ENCODE peak calls at places on chromosomes 13 and 19, in nine cellular contexts. O, E, R, H, G, T, J, X and L are unnamed samples.

GRCh38 chr13:111602874-111603273 is 282.4 kb downstream of the TEX29 start:
- DNase-seq in X (no peak), R (no peak), H (no peak), O (no peak), E (no peak), T (no peak), J (no peak), G (no peak), L (no peak)

GRCh38 chr19:53942001-53942786 is 20.5 kb upstream of the CACNG8 start:
- DNase-seq in X (no peak), E (no peak), R (no peak), J (no peak), H (no peak), G (no peak), T (no peak), O (no peak), L (no peak)

GRCh38 chr13:76889254-76889653 is 3.0 kb upstream of the KCTD12 start:
- DNase-seq in T (no peak), O (no peak), X (no peak), H (no peak), E (no peak), R (no peak), J (no peak), G (no peak), L (no peak)

GRCh38 chr13:81051873-81052272 is 710.9 kb upstream of the SPRY2 start:
- DNase-seq in X (no peak), O (no peak), T (peak), E (no peak), G (no peak), J (no peak), R (no peak), H (no peak), L (no peak)

GRCh38 chr19:19258589-19259338 is 14.3 kb downstream of the TM6SF2 start:
- DNase-seq in H (no peak), G (no peak), T (no peak), R (no peak), E (no peak), X (no peak), J (no peak), O (no peak), L (no peak)

GRCh38 chr13:97627566-97627965 is 193.6 kb downstream of the RAP2A start:
- DNase-seq in O (peak), J (no peak), R (no peak), E (no peak), T (peak), X (peak), G (no peak), H (peak), L (no peak)

GRCh38 chr19:29712744-29713516 is 2.1 kb downstream of the C19orf12 start:
- DNase-seq in H (no peak), T (no peak), O (no peak), X (no peak), E (no peak), J (no peak), G (no peak), R (no peak), L (no peak)

GRCh38 chr13:108929532-108929931 is 300.1 kb downstream of the MYO16 start:
- DNase-seq in X (no peak), J (no peak), T (peak), G (no peak), E (no peak), O (no peak), H (peak), R (no peak), L (no peak)

GRCh38 chr19:6076675-6077463 is 33.4 kb downstream of the RFX2 start:
- DNase-seq in X (peak), G (no peak), O (no peak), E (peak), J (no peak), R (no peak), T (peak), H (peak), L (no peak)

GRCh38 chr13:37361608-37362007 is 237.0 kb downstream of the POSTN start:
- DNase-seq in G (no peak), R (no peak), J (no peak), E (no peak), O (no peak), T (no peak), H (no peak), X (no peak), L (no peak)

GRCh38 chr19:17555480-17555928 is at the start of gene COLGALT1:
- DNase-seq in G (peak), T (peak), E (peak), H (peak), O (peak), X (peak), J (peak), R (peak), L (peak)

GRCh38 chr19:17557461-17557860 is 2.0 kb downstream of the COLGALT1 start:
- DNase-seq in X (no peak), T (no peak), J (no peak), H (peak), G (no peak), R (no peak), O (no peak), E (no peak), L (peak)

GRCh38 chr19:17556995-17557394 is 1.5 kb downstream of the COLGALT1 start:
- DNase-seq in G (no peak), R (no peak), J (no peak), T (no peak), X (no peak), E (no peak), O (no peak), H (no peak), L (no peak)

GRCh38 chr19:17554968-17555479 is 425 bp upstream of the COLGALT1 start:
- DNase-seq in G (no peak), R (no peak), H (no peak), O (no peak), X (no peak), E (no peak), J (no peak), T (no peak), L (no peak)

GRCh38 chr19:17555929-17556813 is 722 bp downstream of the COLGALT1 start:
- DNase-seq in E (no peak), J (peak), R (peak), T (peak), G (peak), H (peak), O (peak), X (no peak), L (peak)
- TF ChIP-seq CTCF in E (no peak), J (no peak), R (no peak), T (no peak), G (no peak), H (no peak), O (no peak), X (no peak), L (no peak)

GRCh38 chr19:40690050-40690698 is at the start of gene NUMBL:
- DNase-seq in T (no peak), O (no peak), J (no peak), R (no peak), G (no peak), H (no peak), E (no peak), X (no peak), L (no peak)

GRCh38 chr19:40693150-40693788 is 2.8 kb upstream of the NUMBL start:
- DNase-seq in H (no peak), J (no peak), O (no peak), E (no peak), X (no peak), R (no peak), T (no peak), G (no peak), L (no peak)

GRCh38 chr19:40692212-40692551 is 1.7 kb upstream of the NUMBL start:
- DNase-seq in H (no peak), X (no peak), R (no peak), O (no peak), T (no peak), E (no peak), J (no peak), G (no peak), L (no peak)

GRCh38 chr19:40690699-40691420 is 409 bp upstream of the NUMBL start:
- DNase-seq in E (peak), G (peak), O (peak), H (peak), R (peak), X (no peak), J (peak), T (peak), L (peak)

DNA sequence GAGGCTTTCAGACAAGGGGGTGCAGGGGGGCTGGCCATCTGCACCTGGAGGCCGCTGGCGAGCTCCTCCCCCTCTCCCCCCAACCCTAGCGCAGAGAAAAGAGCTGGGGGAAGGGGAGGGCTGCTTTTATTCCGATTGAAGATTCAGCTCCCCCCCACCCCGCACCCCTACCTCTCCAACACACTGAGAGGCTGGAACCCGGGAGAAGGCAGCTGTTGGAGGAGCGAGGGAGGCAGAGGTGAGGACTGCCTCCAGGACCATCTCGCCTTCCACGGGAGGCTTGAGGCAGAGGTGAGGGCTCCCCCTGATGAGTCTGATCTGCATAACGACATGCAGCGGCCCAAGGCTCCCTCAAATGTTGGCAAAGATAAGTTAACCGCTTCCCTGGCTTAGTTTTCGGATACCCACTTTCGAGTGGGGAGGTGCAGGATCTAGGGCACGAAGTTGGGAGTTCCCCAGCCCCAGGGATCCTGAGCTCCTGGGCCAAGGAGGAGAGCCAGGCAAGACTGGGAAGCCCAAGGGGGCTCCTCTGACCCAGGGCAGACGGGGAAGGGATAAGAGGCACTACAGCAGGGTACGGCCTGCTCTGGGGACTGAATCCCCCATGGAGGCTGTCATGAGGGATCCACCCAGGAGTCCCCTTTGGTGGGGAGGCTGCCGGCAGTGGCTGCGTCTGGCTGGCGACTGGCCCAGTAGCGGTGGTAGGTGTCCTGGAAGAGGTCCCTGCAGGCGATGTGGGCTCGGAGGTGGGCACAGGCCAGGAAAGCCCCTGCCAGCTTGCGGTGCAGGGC is 1.2 kb upstream of the NUMBL start:
- DNase-seq in G (no peak), H (no peak), J (no peak), T (peak), R (no peak), X (no peak), O (no peak), E (no peak), L (no peak)
- H3K4me3 ChIP-seq in G (peak), H (no peak), J (no peak), T (no peak), R (peak), X (no peak), O (peak), E (peak), L (no peak)

DNA sequence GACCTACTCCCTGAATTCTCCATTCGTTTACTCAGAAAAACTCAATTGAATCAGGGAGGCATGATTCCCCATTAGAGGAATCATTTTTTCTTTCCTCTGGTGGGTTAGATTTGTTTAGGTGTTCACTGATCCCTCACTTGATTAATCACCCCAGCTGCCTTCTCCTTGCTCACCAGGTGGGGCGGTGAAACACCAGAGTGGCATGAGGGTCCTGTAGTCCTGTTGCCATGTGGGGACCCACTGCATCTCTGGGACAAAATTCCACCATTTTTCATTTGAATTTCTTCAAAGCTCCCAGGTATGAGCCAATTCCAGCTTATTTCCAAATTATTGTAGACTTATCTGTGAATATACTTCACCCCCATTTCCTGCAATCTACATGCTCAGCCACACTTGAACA is 462.7 kb upstream of the ZNF507 start:
- DNase-seq in T (no peak), E (no peak), X (no peak), J (no peak), G (no peak), R (no peak), H (no peak), O (no peak), L (no peak)
- TF ChIP-seq CTCF in T (no peak), E (no peak), X (no peak), J (no peak), G (no peak), R (no peak), H (no peak), O (no peak), L (no peak)

DNA sequence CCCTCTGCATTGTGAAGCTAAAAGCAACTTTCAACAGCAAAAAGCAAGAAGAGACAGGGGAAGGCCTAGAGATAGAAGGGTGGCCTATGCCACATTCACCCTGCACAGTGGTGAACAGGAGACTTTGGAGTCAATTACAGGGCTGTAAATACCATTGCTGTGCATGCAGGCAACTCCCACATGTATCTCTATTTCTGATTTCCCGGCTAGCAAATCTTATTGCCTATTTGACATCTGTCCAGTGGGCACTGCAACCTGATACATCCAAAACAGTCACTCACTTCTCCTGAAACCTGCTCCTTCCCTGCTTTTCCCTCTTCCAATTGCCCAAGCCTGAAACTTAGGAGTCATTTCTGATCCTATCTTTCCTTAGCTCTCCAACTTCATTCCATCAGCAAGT is 13.4 kb downstream of the RUBCNL start:
- DNase-seq in O (no peak), T (no peak), J (no peak), G (peak), R (no peak), E (no peak), H (no peak), X (no peak), L (no peak)
- H3K4me3 ChIP-seq in O (no peak), T (no peak), J (no peak), G (no peak), R (no peak), E (no peak), H (no peak), X (no peak), L (no peak)

GRCh38 chr19:35088514-35088913 is 27.1 kb upstream of the FXYD3 start:
- DNase-seq in R (no peak), G (no peak), O (no peak), H (peak), J (no peak), E (no peak), X (peak), T (peak), L (no peak)

GRCh38 chr19:35093430-35093829 is 22.2 kb upstream of the FXYD3 start:
- DNase-seq in H (no peak), J (no peak), T (no peak), X (no peak), O (no peak), E (no peak), R (no peak), G (no peak), L (no peak)

GRCh38 chr19:35089554-35089953 is 26.1 kb upstream of the FXYD3 start:
- DNase-seq in T (no peak), R (no peak), G (no peak), J (no peak), H (no peak), E (no peak), O (no peak), X (no peak), L (no peak)

GRCh38 chr19:35090160-35090794 is 25.3 kb upstream of the FXYD3 start:
- DNase-seq in T (peak), J (no peak), G (no peak), X (no peak), O (peak), E (no peak), R (peak), H (peak), L (peak)

DNA sequence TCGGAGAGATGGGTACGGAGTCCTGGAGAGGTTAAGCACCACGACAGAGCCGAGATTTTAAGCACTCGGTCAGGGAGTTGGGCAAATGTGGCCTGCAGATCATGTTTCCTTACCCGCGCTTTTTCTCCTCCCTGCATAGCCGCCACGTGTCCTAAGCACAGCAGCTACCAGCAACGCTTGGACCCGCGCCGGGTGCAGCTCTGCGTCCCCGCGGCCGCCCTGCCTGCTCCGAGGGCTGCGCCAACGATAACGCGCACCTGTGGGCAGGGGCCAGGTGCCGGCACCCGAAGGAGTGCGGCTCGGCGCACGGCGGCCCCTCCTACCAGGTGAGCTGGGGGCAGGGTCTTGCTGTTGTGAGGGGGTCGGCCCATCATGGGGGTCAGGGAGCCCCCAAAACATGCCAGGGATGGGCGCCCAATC is 24.8 kb upstream of the FXYD3 start:
- DNase-seq in H (no peak), J (no peak), E (no peak), O (no peak), T (no peak), R (peak), G (no peak), X (no peak), L (peak)
- TF ChIP-seq CTCF in H (no peak), J (no peak), E (no peak), O (no peak), T (no peak), R (no peak), G (no peak), X (no peak), L (no peak)

DNA sequence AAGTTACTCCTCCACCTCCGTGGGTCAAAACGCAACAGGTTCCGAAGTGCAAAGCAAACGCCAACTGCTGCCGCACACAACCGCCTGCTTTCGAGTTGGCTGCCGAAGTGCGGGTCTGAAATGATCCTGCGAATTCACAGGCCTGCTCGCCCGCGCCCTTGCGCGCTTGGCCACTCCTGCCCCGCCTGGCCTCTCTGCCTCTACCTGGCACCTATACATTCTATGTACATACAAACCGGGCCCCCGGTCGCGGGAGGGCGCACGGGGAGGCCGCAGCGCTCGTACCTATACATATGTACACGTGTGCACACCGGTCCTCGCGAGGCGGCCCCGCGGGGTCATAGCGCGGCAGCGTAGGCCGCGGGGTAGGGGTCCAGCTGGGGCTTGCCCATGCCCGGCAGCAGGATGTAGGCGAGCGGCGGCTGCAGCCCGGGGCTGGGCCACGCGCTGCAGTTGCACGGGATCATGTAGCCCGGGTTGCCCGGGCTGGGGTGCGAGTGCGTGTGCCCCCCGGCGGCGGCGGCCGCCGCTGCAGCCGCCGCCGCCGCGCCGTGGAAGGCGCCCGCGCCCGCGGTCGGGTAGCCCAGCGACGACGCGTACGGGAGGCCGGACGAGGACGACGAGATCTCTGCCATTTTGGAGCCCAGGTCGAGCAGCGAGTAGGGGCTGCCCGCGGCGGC is 1.3 kb downstream of the SOX21 start:
- DNase-seq in G (no peak), H (no peak), E (no peak), J (no peak), X (no peak), O (no peak), T (no peak), R (no peak), L (no peak)
- H3K4me3 ChIP-seq in G (peak), H (no peak), E (peak), J (no peak), X (peak), O (peak), T (no peak), R (peak), L (no peak)